ENCODE peak calls at places on chromosomes 11 and 22, in nine cellular contexts. One of them, this sample, is unnamed.

GRCh38 chr11:46050065-46050464 is 71.2 kb downstream of the PHF21A start:
- DNase-seq in NCI-H1105: no peak
- DNase-seq in memory B cell: no peak
- DNase-seq in A172: peak; percentile 40
- DNase-seq in HFFc6: peak; percentile 84
- DNase-seq in stimulated activated CD4-positive, alpha-beta T cell treated with anti-CD3 and anti-CD28 coated beads, Interleukin-1b, Interleukin-23, amount 100 ng/mL, for 24 hours: no peak
- DNase-seq in HT1080: peak; percentile 57
- DNase-seq in activated CD4-positive, alpha-beta T cell treated with anti-CD3 and anti-CD28 coated beads, Interleukin-2, amount 50 U/mL, for 24 hours: no peak
- DNase-seq in COR-L47: no peak
- DNase-seq in this sample: no peak

GRCh38 chr22:36911887-36912661 is 1.4 kb upstream of the CSF2RB start:
- DNase-seq in NCI-H1105: no peak
- DNase-seq in memory B cell: no peak
- DNase-seq in A172: no peak
- DNase-seq in HFFc6: peak; percentile 5
- DNase-seq in stimulated activated CD4-positive, alpha-beta T cell treated with anti-CD3 and anti-CD28 coated beads, Interleukin-1b, Interleukin-23, amount 100 ng/mL, for 24 hours: no peak
- DNase-seq in HT1080: no peak
- DNase-seq in activated CD4-positive, alpha-beta T cell treated with anti-CD3 and anti-CD28 coated beads, Interleukin-2, amount 50 U/mL, for 24 hours: no peak
- DNase-seq in COR-L47: no peak
- DNase-seq in this sample: no peak

GRCh38 chr11:65242389-65242788 is 19.4 kb upstream of the POLA2 start:
- DNase-seq in NCI-H1105: no peak
- DNase-seq in memory B cell: no peak
- DNase-seq in A172: no peak
- DNase-seq in HFFc6: no peak
- DNase-seq in stimulated activated CD4-positive, alpha-beta T cell treated with anti-CD3 and anti-CD28 coated beads, Interleukin-1b, Interleukin-23, amount 100 ng/mL, for 24 hours: no peak
- DNase-seq in HT1080: no peak
- DNase-seq in activated CD4-positive, alpha-beta T cell treated with anti-CD3 and anti-CD28 coated beads, Interleukin-2, amount 50 U/mL, for 24 hours: no peak
- DNase-seq in COR-L47: no peak
- DNase-seq in this sample: no peak

GRCh38 chr11:10763766-10764165 is 12.7 kb downstream of the CTR9 start:
- DNase-seq in NCI-H1105: no peak
- DNase-seq in memory B cell: no peak
- DNase-seq in A172: no peak
- DNase-seq in HFFc6: no peak
- DNase-seq in stimulated activated CD4-positive, alpha-beta T cell treated with anti-CD3 and anti-CD28 coated beads, Interleukin-1b, Interleukin-23, amount 100 ng/mL, for 24 hours: no peak
- DNase-seq in HT1080: no peak
- DNase-seq in activated CD4-positive, alpha-beta T cell treated with anti-CD3 and anti-CD28 coated beads, Interleukin-2, amount 50 U/mL, for 24 hours: no peak
- DNase-seq in COR-L47: no peak
- DNase-seq in this sample: no peak

GRCh38 chr22:29867260-29867659 is 15.7 kb upstream of the MTMR3 start:
- DNase-seq in NCI-H1105: no peak
- DNase-seq in memory B cell: no peak
- DNase-seq in A172: no peak
- DNase-seq in HFFc6: no peak
- DNase-seq in stimulated activated CD4-positive, alpha-beta T cell treated with anti-CD3 and anti-CD28 coated beads, Interleukin-1b, Interleukin-23, amount 100 ng/mL, for 24 hours: no peak
- DNase-seq in HT1080: no peak
- DNase-seq in activated CD4-positive, alpha-beta T cell treated with anti-CD3 and anti-CD28 coated beads, Interleukin-2, amount 50 U/mL, for 24 hours: no peak
- DNase-seq in COR-L47: no peak
- DNase-seq in this sample: no peak

GRCh38 chr22:48666620-48667019 is 1161.1 kb downstream of the BRD1 start:
- DNase-seq in NCI-H1105: no peak
- DNase-seq in memory B cell: no peak
- DNase-seq in A172: no peak
- DNase-seq in HFFc6: no peak
- DNase-seq in stimulated activated CD4-positive, alpha-beta T cell treated with anti-CD3 and anti-CD28 coated beads, Interleukin-1b, Interleukin-23, amount 100 ng/mL, for 24 hours: no peak
- DNase-seq in HT1080: no peak
- DNase-seq in activated CD4-positive, alpha-beta T cell treated with anti-CD3 and anti-CD28 coated beads, Interleukin-2, amount 50 U/mL, for 24 hours: no peak
- DNase-seq in COR-L47: no peak
- DNase-seq in this sample: no peak

GRCh38 chr11:70159612-70160570 is 43.2 kb upstream of the FADD start:
- DNase-seq in NCI-H1105: no peak
- DNase-seq in memory B cell: no peak
- DNase-seq in A172: peak; percentile 99
- DNase-seq in HFFc6: no peak
- DNase-seq in stimulated activated CD4-positive, alpha-beta T cell treated with anti-CD3 and anti-CD28 coated beads, Interleukin-1b, Interleukin-23, amount 100 ng/mL, for 24 hours: no peak
- DNase-seq in HT1080: peak; percentile 96
- DNase-seq in activated CD4-positive, alpha-beta T cell treated with anti-CD3 and anti-CD28 coated beads, Interleukin-2, amount 50 U/mL, for 24 hours: no peak
- DNase-seq in COR-L47: peak; percentile 64
- DNase-seq in this sample: no peak

GRCh38 chr11:36304349-36304748 is 8.3 kb downstream of the PRR5L start:
- DNase-seq in NCI-H1105: no peak
- DNase-seq in memory B cell: no peak
- DNase-seq in A172: no peak
- DNase-seq in HFFc6: no peak
- DNase-seq in stimulated activated CD4-positive, alpha-beta T cell treated with anti-CD3 and anti-CD28 coated beads, Interleukin-1b, Interleukin-23, amount 100 ng/mL, for 24 hours: no peak
- DNase-seq in HT1080: no peak
- DNase-seq in activated CD4-positive, alpha-beta T cell treated with anti-CD3 and anti-CD28 coated beads, Interleukin-2, amount 50 U/mL, for 24 hours: no peak
- DNase-seq in COR-L47: no peak
- DNase-seq in this sample: no peak

GRCh38 chr11:58866788-58867187 is 22.3 kb upstream of the GLYATL2 start:
- DNase-seq in NCI-H1105: no peak
- DNase-seq in memory B cell: no peak
- DNase-seq in A172: no peak
- DNase-seq in HFFc6: peak; percentile 15
- DNase-seq in stimulated activated CD4-positive, alpha-beta T cell treated with anti-CD3 and anti-CD28 coated beads, Interleukin-1b, Interleukin-23, amount 100 ng/mL, for 24 hours: no peak
- DNase-seq in HT1080: peak; percentile 62
- DNase-seq in activated CD4-positive, alpha-beta T cell treated with anti-CD3 and anti-CD28 coated beads, Interleukin-2, amount 50 U/mL, for 24 hours: no peak
- DNase-seq in COR-L47: no peak
- DNase-seq in this sample: no peak

GRCh38 chr11:74941492-74941891 is 7.4 kb downstream of the XRRA1 start:
- DNase-seq in NCI-H1105: no peak
- DNase-seq in memory B cell: no peak
- DNase-seq in A172: no peak
- DNase-seq in HFFc6: no peak
- DNase-seq in stimulated activated CD4-positive, alpha-beta T cell treated with anti-CD3 and anti-CD28 coated beads, Interleukin-1b, Interleukin-23, amount 100 ng/mL, for 24 hours: no peak
- DNase-seq in HT1080: no peak
- DNase-seq in activated CD4-positive, alpha-beta T cell treated with anti-CD3 and anti-CD28 coated beads, Interleukin-2, amount 50 U/mL, for 24 hours: no peak
- DNase-seq in COR-L47: no peak
- DNase-seq in this sample: no peak

GRCh38 chr11:45885274-45885920 is at the start of gene MAPK8IP1:
- DNase-seq in NCI-H1105: peak; percentile 77
- DNase-seq in memory B cell: peak; percentile 72
- DNase-seq in A172: no peak
- DNase-seq in HFFc6: no peak
- DNase-seq in stimulated activated CD4-positive, alpha-beta T cell treated with anti-CD3 and anti-CD28 coated beads, Interleukin-1b, Interleukin-23, amount 100 ng/mL, for 24 hours: peak; percentile 33
- DNase-seq in HT1080: no peak
- DNase-seq in activated CD4-positive, alpha-beta T cell treated with anti-CD3 and anti-CD28 coated beads, Interleukin-2, amount 50 U/mL, for 24 hours: peak; percentile 21
- DNase-seq in COR-L47: peak; percentile 67
- DNase-seq in this sample: no peak

GRCh38 chr11:19370100-19370861 is 129.5 kb upstream of the E2F8 start:
- DNase-seq in NCI-H1105: no peak
- DNase-seq in memory B cell: no peak
- DNase-seq in A172: peak; percentile 46
- DNase-seq in HFFc6: no peak
- DNase-seq in stimulated activated CD4-positive, alpha-beta T cell treated with anti-CD3 and anti-CD28 coated beads, Interleukin-1b, Interleukin-23, amount 100 ng/mL, for 24 hours: no peak
- DNase-seq in HT1080: peak; percentile 60
- DNase-seq in activated CD4-positive, alpha-beta T cell treated with anti-CD3 and anti-CD28 coated beads, Interleukin-2, amount 50 U/mL, for 24 hours: no peak
- DNase-seq in COR-L47: no peak
- DNase-seq in this sample: no peak

GRCh38 chr11:70129051-70129592 is 51.0 kb downstream of the ANO1 start:
- DNase-seq in NCI-H1105: no peak
- DNase-seq in memory B cell: no peak
- DNase-seq in A172: no peak
- DNase-seq in HFFc6: no peak
- DNase-seq in stimulated activated CD4-positive, alpha-beta T cell treated with anti-CD3 and anti-CD28 coated beads, Interleukin-1b, Interleukin-23, amount 100 ng/mL, for 24 hours: no peak
- DNase-seq in HT1080: no peak
- DNase-seq in activated CD4-positive, alpha-beta T cell treated with anti-CD3 and anti-CD28 coated beads, Interleukin-2, amount 50 U/mL, for 24 hours: no peak
- DNase-seq in COR-L47: no peak
- DNase-seq in this sample: no peak

GRCh38 chr22:39362271-39362670 is 12.5 kb downstream of the SYNGR1 start:
- DNase-seq in NCI-H1105: no peak
- DNase-seq in memory B cell: no peak
- DNase-seq in A172: peak; percentile 14
- DNase-seq in HFFc6: no peak
- DNase-seq in stimulated activated CD4-positive, alpha-beta T cell treated with anti-CD3 and anti-CD28 coated beads, Interleukin-1b, Interleukin-23, amount 100 ng/mL, for 24 hours: no peak
- DNase-seq in HT1080: no peak
- DNase-seq in activated CD4-positive, alpha-beta T cell treated with anti-CD3 and anti-CD28 coated beads, Interleukin-2, amount 50 U/mL, for 24 hours: no peak
- DNase-seq in COR-L47: no peak
- DNase-seq in this sample: no peak

GRCh38 chr22:28015056-28015445 is 96.0 kb upstream of the PITPNB start:
- DNase-seq in NCI-H1105: no peak
- DNase-seq in memory B cell: no peak
- DNase-seq in A172: no peak
- DNase-seq in HFFc6: no peak
- DNase-seq in stimulated activated CD4-positive, alpha-beta T cell treated with anti-CD3 and anti-CD28 coated beads, Interleukin-1b, Interleukin-23, amount 100 ng/mL, for 24 hours: no peak
- DNase-seq in HT1080: no peak
- DNase-seq in activated CD4-positive, alpha-beta T cell treated with anti-CD3 and anti-CD28 coated beads, Interleukin-2, amount 50 U/mL, for 24 hours: no peak
- DNase-seq in COR-L47: no peak
- DNase-seq in this sample: no peak

GRCh38 chr11:121004196-121004840 is 19.6 kb upstream of the TBCEL start:
- DNase-seq in NCI-H1105: no peak
- DNase-seq in memory B cell: no peak
- DNase-seq in A172: no peak
- DNase-seq in HFFc6: no peak
- DNase-seq in stimulated activated CD4-positive, alpha-beta T cell treated with anti-CD3 and anti-CD28 coated beads, Interleukin-1b, Interleukin-23, amount 100 ng/mL, for 24 hours: no peak
- DNase-seq in HT1080: no peak
- DNase-seq in activated CD4-positive, alpha-beta T cell treated with anti-CD3 and anti-CD28 coated beads, Interleukin-2, amount 50 U/mL, for 24 hours: no peak
- DNase-seq in COR-L47: no peak
- DNase-seq in this sample: no peak

GRCh38 chr22:49712195-49712791 is 115.4 kb downstream of the BRD1 start:
- DNase-seq in NCI-H1105: no peak
- DNase-seq in memory B cell: no peak
- DNase-seq in A172: no peak
- DNase-seq in HFFc6: no peak
- DNase-seq in stimulated activated CD4-positive, alpha-beta T cell treated with anti-CD3 and anti-CD28 coated beads, Interleukin-1b, Interleukin-23, amount 100 ng/mL, for 24 hours: no peak
- DNase-seq in HT1080: no peak
- DNase-seq in activated CD4-positive, alpha-beta T cell treated with anti-CD3 and anti-CD28 coated beads, Interleukin-2, amount 50 U/mL, for 24 hours: no peak
- DNase-seq in COR-L47: no peak
- DNase-seq in this sample: no peak

GRCh38 chr11:61895046-61895717 is 3.8 kb upstream of the FADS3 start:
- DNase-seq in NCI-H1105: no peak
- DNase-seq in memory B cell: no peak
- DNase-seq in A172: no peak
- DNase-seq in HFFc6: no peak
- DNase-seq in stimulated activated CD4-positive, alpha-beta T cell treated with anti-CD3 and anti-CD28 coated beads, Interleukin-1b, Interleukin-23, amount 100 ng/mL, for 24 hours: no peak
- DNase-seq in HT1080: no peak
- DNase-seq in activated CD4-positive, alpha-beta T cell treated with anti-CD3 and anti-CD28 coated beads, Interleukin-2, amount 50 U/mL, for 24 hours: no peak
- DNase-seq in COR-L47: no peak
- DNase-seq in this sample: no peak

GRCh38 chr11:11577246-11577855 is 44.5 kb downstream of the GALNT18 start:
- DNase-seq in NCI-H1105: no peak
- DNase-seq in memory B cell: no peak
- DNase-seq in A172: peak; percentile 80
- DNase-seq in HFFc6: peak; percentile 11
- DNase-seq in stimulated activated CD4-positive, alpha-beta T cell treated with anti-CD3 and anti-CD28 coated beads, Interleukin-1b, Interleukin-23, amount 100 ng/mL, for 24 hours: no peak
- DNase-seq in HT1080: peak; percentile 78
- DNase-seq in activated CD4-positive, alpha-beta T cell treated with anti-CD3 and anti-CD28 coated beads, Interleukin-2, amount 50 U/mL, for 24 hours: no peak
- DNase-seq in COR-L47: no peak
- DNase-seq in this sample: no peak

GRCh38 chr11:30710216-30710615 is 124.1 kb upstream of the MPPED2 start:
- DNase-seq in NCI-H1105: no peak
- DNase-seq in memory B cell: no peak
- DNase-seq in A172: no peak
- DNase-seq in HFFc6: no peak
- DNase-seq in stimulated activated CD4-positive, alpha-beta T cell treated with anti-CD3 and anti-CD28 coated beads, Interleukin-1b, Interleukin-23, amount 100 ng/mL, for 24 hours: no peak
- DNase-seq in HT1080: no peak
- DNase-seq in activated CD4-positive, alpha-beta T cell treated with anti-CD3 and anti-CD28 coated beads, Interleukin-2, amount 50 U/mL, for 24 hours: no peak
- DNase-seq in COR-L47: no peak
- DNase-seq in this sample: no peak

GRCh38 chr11:76783294-76783900 is at the start of gene TSKU:
- DNase-seq in NCI-H1105: no peak
- DNase-seq in memory B cell: no peak
- DNase-seq in A172: no peak
- DNase-seq in HFFc6: no peak
- DNase-seq in stimulated activated CD4-positive, alpha-beta T cell treated with anti-CD3 and anti-CD28 coated beads, Interleukin-1b, Interleukin-23, amount 100 ng/mL, for 24 hours: no peak
- DNase-seq in HT1080: peak; percentile 24
- DNase-seq in activated CD4-positive, alpha-beta T cell treated with anti-CD3 and anti-CD28 coated beads, Interleukin-2, amount 50 U/mL, for 24 hours: no peak
- DNase-seq in COR-L47: no peak
- DNase-seq in this sample: no peak

GRCh38 chr11:119316729-119317591 is at the start of gene MCAM:
- DNase-seq in NCI-H1105: peak; percentile 51
- DNase-seq in memory B cell: peak; percentile 36
- DNase-seq in A172: no peak
- DNase-seq in HFFc6: no peak
- DNase-seq in stimulated activated CD4-positive, alpha-beta T cell treated with anti-CD3 and anti-CD28 coated beads, Interleukin-1b, Interleukin-23, amount 100 ng/mL, for 24 hours: no peak
- DNase-seq in HT1080: peak; percentile 24
- DNase-seq in activated CD4-positive, alpha-beta T cell treated with anti-CD3 and anti-CD28 coated beads, Interleukin-2, amount 50 U/mL, for 24 hours: no peak
- DNase-seq in COR-L47: no peak
- DNase-seq in this sample: no peak

GRCh38 chr22:23225724-23226496 is 45.6 kb downstream of the BCR start:
- DNase-seq in NCI-H1105: no peak
- DNase-seq in memory B cell: no peak
- DNase-seq in A172: peak; percentile 77
- DNase-seq in HFFc6: peak; percentile 40
- DNase-seq in stimulated activated CD4-positive, alpha-beta T cell treated with anti-CD3 and anti-CD28 coated beads, Interleukin-1b, Interleukin-23, amount 100 ng/mL, for 24 hours: no peak
- DNase-seq in HT1080: peak; percentile 85
- DNase-seq in activated CD4-positive, alpha-beta T cell treated with anti-CD3 and anti-CD28 coated beads, Interleukin-2, amount 50 U/mL, for 24 hours: no peak
- DNase-seq in COR-L47: peak; percentile 15
- DNase-seq in this sample: no peak

GRCh38 chr11:10351768-10352641 is 47.1 kb downstream of the ADM start:
- DNase-seq in NCI-H1105: no peak
- DNase-seq in memory B cell: no peak
- DNase-seq in A172: peak; percentile 48
- DNase-seq in HFFc6: peak; percentile 78
- DNase-seq in stimulated activated CD4-positive, alpha-beta T cell treated with anti-CD3 and anti-CD28 coated beads, Interleukin-1b, Interleukin-23, amount 100 ng/mL, for 24 hours: no peak
- DNase-seq in HT1080: peak; percentile 56
- DNase-seq in activated CD4-positive, alpha-beta T cell treated with anti-CD3 and anti-CD28 coated beads, Interleukin-2, amount 50 U/mL, for 24 hours: no peak
- DNase-seq in COR-L47: peak; percentile 85
- DNase-seq in this sample: no peak